ENCODE peak calls at places on chromosome 2, in six cellular contexts. P is H9, L is IMR-90, S is H1, K is mesenchymal stem cell, U is trophoblast cell. G is an unnamed sample.

GRCh38 chr2:48419884-48420511 is 110.0 kb upstream of the STON1 start:
- DNase-seq in K (no peak), P (peak; percentile 42), U (peak; percentile 7), L (no peak), S (no peak), G (no peak)

GRCh38 chr2:6354546-6354945 is 511.2 kb downstream of the CMPK2 start:
- DNase-seq in U (no peak), P (no peak), S (no peak), L (no peak), K (no peak), G (no peak)

GRCh38 chr2:29290293-29291052 is 175.3 kb downstream of the CLIP4 start:
- DNase-seq in K (no peak), L (no peak), P (peak; percentile 70), U (no peak), S (no peak), G (no peak)

GRCh38 chr2:220096406-220096805 is 469.0 kb downstream of the SLC4A3 start:
- DNase-seq in U (peak; percentile 68), K (no peak), L (peak; percentile 22), S (no peak), P (no peak), G (no peak)

GRCh38 chr2:157696036-157696435 is 67.4 kb upstream of the ACVR1C start:
- DNase-seq in K (no peak), U (no peak), S (no peak), P (no peak), L (peak; percentile 85), G (no peak)

GRCh38 chr2:239383796-239384156 is 17.0 kb downstream of the HDAC4 start:
- DNase-seq in K (no peak), U (no peak), S (no peak), L (no peak), P (no peak), G (no peak)

GRCh38 chr2:216590780-216591179 is 42.4 kb upstream of the IGFBP2 start:
- DNase-seq in K (peak; percentile 28), U (no peak), P (peak; percentile 50), S (no peak), L (peak; percentile 51), G (no peak)

GRCh38 chr2:54675738-54676137 is 47.7 kb upstream of the EML6 start:
- DNase-seq in L (no peak), K (no peak), P (no peak), U (no peak), S (no peak), G (no peak)

GRCh38 chr2:147847746-147848391 is 3.0 kb downstream of the ACVR2A start:
- DNase-seq in S (no peak), K (no peak), U (peak; percentile 11), P (no peak), L (no peak), G (no peak)

GRCh38 chr2:111688501-111688900 is 195.5 kb downstream of the ANAPC1 start:
- DNase-seq in U (no peak), P (no peak), L (no peak), K (no peak), S (no peak), G (no peak)

GRCh38 chr2:156573710-156574109 is 137.5 kb downstream of the GPD2 start:
- DNase-seq in L (no peak), K (no peak), P (no peak), U (no peak), S (no peak), G (no peak)

GRCh38 chr2:217065695-217066405 is 206.0 kb upstream of the TNP1 start:
- DNase-seq in U (no peak), S (no peak), P (no peak), L (peak; percentile 98), K (peak; percentile 98), G (no peak)

GRCh38 chr2:163405298-163405697 is 330.5 kb downstream of the FIGN start:
- DNase-seq in S (no peak), K (peak; percentile 16), P (no peak), U (no peak), L (no peak), G (no peak)

GRCh38 chr2:111205774-111206173 is 85.1 kb downstream of the BCL2L11 start:
- DNase-seq in P (no peak), K (no peak), S (no peak), U (peak; percentile 96), L (no peak), G (no peak)

GRCh38 chr2:240922982-240923537 is 16.9 kb downstream of the CROCC2 start:
- DNase-seq in P (peak; percentile 19), U (no peak), L (no peak), K (no peak), S (no peak), G (no peak)

GRCh38 chr2:46352621-46353020 is 55.4 kb downstream of the EPAS1 start:
- DNase-seq in S (no peak), K (no peak), U (no peak), L (no peak), P (no peak), G (no peak)

GRCh38 chr2:10544252-10544651 is 96.1 kb upstream of the ODC1 start:
- DNase-seq in L (no peak), U (peak; percentile 56), S (no peak), P (no peak), K (no peak), G (no peak)

GRCh38 chr2:23385748-23386421 is 906 bp downstream of the KLHL29 start:
- DNase-seq in U (peak; percentile 49), L (no peak), P (no peak), K (peak; percentile 45), S (no peak), G (no peak)

GRCh38 chr2:66439291-66440010 is 4.5 kb downstream of the MEIS1 start:
- DNase-seq in K (peak; percentile 41), P (peak; percentile 56), U (no peak), S (no peak), L (no peak), G (no peak)

GRCh38 chr2:219294356-219295351 is 14.5 kb downstream of the PTPRN start:
- DNase-seq in S (peak; percentile 89), K (peak; percentile 72), L (peak; percentile 70), U (peak; percentile 96), P (peak; percentile 95), G (peak; percentile 85)

GRCh38 chr2:2013476-2013875 is 269.2 kb upstream of the PXDN start:
- DNase-seq in S (no peak), K (no peak), U (no peak), L (no peak), P (no peak), G (no peak)

GRCh38 chr2:236896677-236897076 is 189.0 kb upstream of the COPS8 start:
- DNase-seq in K (no peak), S (no peak), L (no peak), U (no peak), P (no peak), G (no peak)
- H4K91ac ChIP-seq in K (no peak overlapping the region), S (no peak overlapping the region), L (no peak overlapping the region), U (no peak overlapping the region), P (no peak overlapping the region), G (no peak overlapping the region)

DNA sequence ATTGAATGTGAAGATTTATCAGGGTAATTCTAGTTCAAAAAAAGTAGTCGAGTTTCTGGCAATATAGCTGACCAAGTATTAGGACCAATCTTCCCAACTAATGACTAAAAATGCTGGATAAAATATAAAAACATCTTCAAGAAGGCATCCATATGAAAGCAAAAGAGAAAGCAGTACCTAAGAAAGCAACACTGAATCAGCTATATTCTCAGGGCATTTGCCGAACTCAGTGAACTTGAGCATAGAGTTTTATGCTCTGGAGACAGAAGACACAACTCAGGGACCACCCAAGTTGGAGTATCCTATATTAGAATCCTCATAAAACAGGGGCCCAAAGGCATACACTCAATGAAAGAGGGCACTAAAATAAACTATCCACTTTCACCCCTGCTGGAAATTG is 103.7 kb upstream of the HNRNPA3 start:
- DNase-seq in S (no peak), P (no peak), K (no peak), U (no peak), L (no peak), G (no peak)
- H4K91ac ChIP-seq in S (no peak overlapping the region), P (no peak overlapping the region), K (no peak overlapping the region), U (no peak overlapping the region), L (no peak overlapping the region), G (no peak overlapping the region)

DNA sequence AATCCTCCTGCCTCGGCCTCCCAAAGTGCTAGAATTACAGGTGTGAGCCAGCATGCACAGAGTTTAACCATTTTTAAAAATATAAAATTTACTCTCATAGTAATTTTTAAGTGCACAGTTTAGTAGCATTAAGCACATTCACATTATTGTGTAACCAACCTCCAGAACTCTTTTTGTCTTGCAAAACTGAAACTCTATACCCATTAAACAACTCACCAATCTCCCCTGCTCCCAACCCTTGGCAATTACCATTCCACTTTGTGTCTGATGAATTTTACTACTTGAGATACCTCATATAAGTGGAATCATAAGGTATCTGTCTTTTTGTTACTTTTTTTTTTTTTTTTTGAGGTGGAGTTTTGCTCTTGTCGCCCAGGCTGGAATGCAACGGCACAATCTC is 112.5 kb downstream of the BMPR2 start:
- DNase-seq in U (no peak), K (no peak), S (no peak), P (no peak), L (no peak), G (no peak)
- H4K91ac ChIP-seq in U (no peak overlapping the region), K (no peak overlapping the region), S (no peak overlapping the region), P (no peak overlapping the region), L (no peak overlapping the region), G (no peak overlapping the region)

DNA sequence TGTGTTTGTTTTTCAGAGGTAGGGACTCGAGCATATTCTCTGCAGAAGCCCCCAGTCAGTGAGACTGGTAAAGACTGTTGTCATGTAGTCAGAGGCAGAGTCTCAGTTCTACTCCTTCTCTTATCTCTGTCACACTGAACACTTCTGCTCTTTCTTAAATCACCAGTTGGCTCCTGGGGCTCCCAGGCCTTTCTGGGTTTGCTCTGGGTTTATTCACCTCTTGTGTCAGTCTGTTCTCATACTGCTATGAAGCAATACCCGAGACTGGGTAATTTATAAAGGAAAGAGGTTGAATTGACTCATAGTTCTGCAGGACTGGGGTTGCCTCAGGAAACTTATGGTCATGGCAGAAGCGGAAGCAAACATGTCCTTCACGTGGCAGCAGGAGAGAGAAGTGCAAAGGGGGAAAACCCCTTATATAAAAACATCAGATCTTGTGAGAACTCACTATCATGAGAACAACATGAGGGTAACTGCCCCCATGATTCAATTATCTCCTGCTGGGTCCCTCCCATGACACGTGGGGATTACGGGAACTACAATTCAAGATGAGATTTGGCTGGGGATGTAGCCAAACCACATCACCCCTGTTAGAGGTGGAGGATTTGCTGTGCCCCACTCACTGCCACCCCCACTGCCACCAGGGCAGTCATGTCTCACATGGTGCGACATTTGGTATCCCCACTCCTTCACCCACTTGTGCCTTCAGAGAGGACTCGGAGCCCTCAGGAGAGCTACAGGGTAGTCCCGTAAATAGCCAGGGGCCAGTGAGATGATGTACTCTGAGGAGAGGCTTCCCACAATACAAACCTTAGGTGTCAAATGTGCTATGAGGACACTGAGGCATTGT is 35.9 kb downstream of the CDC42EP3 start:
- DNase-seq in S (no peak), K (peak; percentile 96), P (no peak), L (peak; percentile 82), U (peak; percentile 53), G (no peak)
- H4K91ac ChIP-seq in S (no peak overlapping the region), K (peak overlapping the region; percentile 62), P (no peak overlapping the region), L (peak overlapping the region; percentile 38), U (no peak overlapping the region), G (no peak overlapping the region)

DNA sequence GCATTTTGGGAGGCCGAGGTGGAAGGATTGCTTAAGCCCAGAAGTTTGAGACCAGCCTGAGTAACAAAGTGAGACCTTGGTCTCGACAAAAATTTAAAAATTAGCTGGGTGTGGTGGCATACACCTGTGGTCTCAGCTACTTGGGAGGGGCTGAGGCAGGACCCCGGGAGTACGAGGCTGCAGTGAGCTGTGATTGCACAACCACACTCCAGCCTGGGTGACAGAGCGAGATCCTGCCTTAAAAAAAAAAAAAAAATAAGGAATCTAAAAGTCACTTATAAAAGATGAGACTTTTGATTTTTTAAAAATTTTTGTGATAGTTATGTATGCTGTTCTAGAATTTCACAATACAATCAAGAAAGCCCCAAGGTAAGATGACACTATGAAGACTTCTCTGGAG is 33.1 kb downstream of the ID2 start:
- DNase-seq in P (no peak), U (no peak), K (no peak), S (no peak), L (no peak), G (no peak)
- H4K91ac ChIP-seq in P (no peak overlapping the region), U (no peak overlapping the region), K (no peak overlapping the region), S (no peak overlapping the region), L (no peak overlapping the region), G (no peak overlapping the region)

GRCh38 chr2:227480528-227480927 is 8.6 kb downstream of the AGFG1 start:
- DNase-seq in L (no peak), S (no peak), P (no peak), U (no peak), K (no peak), G (no peak)
- H4K91ac ChIP-seq in L (no peak overlapping the region), S (no peak overlapping the region), P (no peak overlapping the region), U (no peak overlapping the region), K (no peak overlapping the region), G (no peak overlapping the region)